ENCODE peak calls at places on chromosomes 5 and 9, in seven cellular contexts. G is uterus; M is EL; W is CD8-positive, alpha-beta memory T cell; T is GM20000; X is left cardiac atrium; K is T-cell. V is an unnamed sample.

GRCh38 chr9:92717201-92718085 is 47.2 kb downstream of the BICD2 start:
- DNase-seq in T (peak), K (no peak), W (no peak), X (no peak), G (no peak), M (no peak), V (no peak)

GRCh38 chr5:78587775-78588291 is 60.7 kb downstream of the LHFPL2 start:
- DNase-seq in X (no peak), M (peak), W (no peak), K (no peak), G (no peak), T (no peak), V (no peak)

GRCh38 chr9:89483592-89484474 is 14.1 kb downstream of the SEMA4D start:
- DNase-seq in T (peak), X (peak), G (no peak), W (peak), K (peak), M (no peak), V (no peak)

GRCh38 chr9:81619353-81620008 is 69.9 kb downstream of the TLE1 start:
- DNase-seq in K (no peak), X (no peak), M (peak), W (no peak), G (no peak), T (no peak), V (no peak)

GRCh38 chr5:80672140-80672736 is 17.5 kb upstream of the DHFR start:
- DNase-seq in M (peak), X (peak), G (peak), W (peak), K (peak), T (peak), V (peak)

GRCh38 chr5:102722930-102723329 is 32.2 kb upstream of the PAM start:
- DNase-seq in T (no peak), M (peak), W (no peak), X (no peak), G (no peak), K (no peak), V (no peak)

GRCh38 chr9:96038271-96038670 is 162.8 kb downstream of the ERCC6L2 start:
- DNase-seq in G (no peak), M (no peak), W (no peak), K (no peak), X (no peak), T (no peak), V (no peak)

GRCh38 chr9:127424669-127424986 is 446 bp downstream of the ZNF79 start:
- DNase-seq in T (peak), G (no peak), M (peak), K (no peak), X (no peak), W (no peak), V (peak)

GRCh38 chr9:5621327-5621726 is 7.6 kb upstream of the RIC1 start:
- DNase-seq in G (no peak), T (no peak), K (no peak), M (peak), X (no peak), W (no peak), V (no peak)

GRCh38 chr9:133945314-133945975 is 46.7 kb downstream of the VAV2 start:
- DNase-seq in X (peak), W (no peak), K (no peak), G (no peak), M (no peak), T (peak), V (no peak)

GRCh38 chr5:18314192-18314778 is 680.0 kb downstream of the TAF11L14 start:
- DNase-seq in W (no peak), K (no peak), M (peak), G (no peak), X (no peak), T (peak), V (peak)

GRCh38 chr5:1471997-1472963 is 27.0 kb upstream of the SLC6A3 start:
- DNase-seq in K (no peak), X (no peak), M (no peak), T (no peak), G (no peak), W (no peak), V (no peak)

GRCh38 chr9:132062768-132063167 is 16.9 kb downstream of the MED27 start:
- DNase-seq in T (no peak), W (no peak), G (no peak), M (no peak), X (no peak), K (no peak), V (no peak)

GRCh38 chr5:16700081-16700480 is 83.3 kb upstream of the RETREG1 start:
- DNase-seq in W (no peak), X (no peak), K (no peak), T (no peak), M (no peak), G (no peak), V (no peak)

GRCh38 chr9:72588336-72588735 is 66.9 kb downstream of the TMC1 start:
- DNase-seq in M (no peak), K (no peak), G (no peak), X (no peak), T (no peak), W (no peak), V (no peak)

GRCh38 chr9:87708989-87709706 is 16.8 kb upstream of the CTSL start:
- DNase-seq in K (no peak), W (no peak), T (no peak), X (no peak), M (no peak), G (no peak), V (no peak)

GRCh38 chr5:133052317-133053175 is 733 bp downstream of the HSPA4 start:
- DNase-seq in W (peak), X (peak), G (peak), M (peak), T (peak), K (peak), V (peak)

GRCh38 chr5:97400537-97400936 is 217.5 kb upstream of the RIOK2 start:
- DNase-seq in T (no peak), M (no peak), X (no peak), K (no peak), G (no peak), W (no peak), V (no peak)

GRCh38 chr5:138850854-138851253 is 24.3 kb downstream of the LRRTM2 start:
- DNase-seq in T (no peak), M (no peak), G (no peak), X (no peak), K (no peak), W (no peak), V (no peak)

GRCh38 chr5:16570121-16570815 is 46.5 kb downstream of the RETREG1 start:
- DNase-seq in K (no peak), M (peak), T (no peak), X (no peak), W (no peak), G (no peak), V (no peak)

GRCh38 chr5:168656633-168657032 is 77.5 kb upstream of the PANK3 start:
- DNase-seq in T (no peak), X (no peak), M (no peak), G (no peak), W (no peak), K (no peak), V (no peak)

GRCh38 chr9:137045294-137046093 is 483 bp downstream of the NPDC1 start:
- DNase-seq in T (no peak), X (no peak), M (peak), W (no peak), K (no peak), G (no peak), V (peak)

GRCh38 chr9:121357011-121357410 is 13.0 kb downstream of the STOM start:
- DNase-seq in W (peak), X (no peak), M (no peak), T (no peak), G (no peak), K (no peak), V (no peak)

GRCh38 chr9:128103589-128103962 is 24.0 kb downstream of the PTGES2 start:
- DNase-seq in K (no peak), G (no peak), X (no peak), W (peak), T (no peak), M (no peak), V (peak)

GRCh38 chr5:26791021-26791420 is 247.4 kb downstream of the CDH9 start:
- DNase-seq in X (no peak), T (no peak), K (no peak), G (no peak), M (no peak), W (no peak), V (no peak)

GRCh38 chr5:60232051-60232794 is 338.7 kb upstream of the PDE4D start:
- DNase-seq in W (no peak), K (no peak), T (no peak), X (no peak), G (no peak), M (no peak), V (no peak)

GRCh38 chr5:153496835-153497234 is 6.4 kb downstream of the GRIA1 start:
- DNase-seq in G (no peak), X (no peak), W (no peak), K (no peak), M (peak), T (no peak), V (peak)

V was measured in hepatocyte.